ENCODE peak calls at places on chromosomes 1 and 21, in nine cellular contexts. C is iPS DF 6.9; B is brain microvascular endothelial cell; O is transverse colon; S is PC-3; R is effector memory CD4-positive, alpha-beta T cell; J is upper lobe of right lung; H is HL-60; F is left lung. A is an unnamed sample.

GRCh38 chr1:94924967-94925366 is 1.9 kb downstream of the CNN3 start:
- DNase-seq in S (peak; percentile 56), R (no peak), H (no peak), F (no peak), J (no peak), B (no peak), O (no peak), C (no peak), A (peak; percentile 59)

GRCh38 chr21:17458279-17458678 is 54.6 kb upstream of the CXADR start:
- DNase-seq in B (no peak), C (no peak), O (no peak), F (no peak), H (no peak), R (no peak), J (no peak), S (no peak), A (no peak)

GRCh38 chr1:232628335-232629214 is 1.4 kb downstream of the SIPA1L2 start:
- DNase-seq in R (no peak), B (no peak), S (peak; percentile 75), C (no peak), F (no peak), O (no peak), H (no peak), J (no peak), A (peak; percentile 65)

GRCh38 chr21:31941694-31942093 is 68.9 kb downstream of the HUNK start:
- DNase-seq in O (peak; percentile 18), S (no peak), F (no peak), C (no peak), R (no peak), J (no peak), H (no peak), B (no peak), A (no peak)

GRCh38 chr21:27647401-27647800 is 680.5 kb upstream of the ADAMTS5 start:
- DNase-seq in F (no peak), H (no peak), J (no peak), R (no peak), B (no peak), S (no peak), C (no peak), O (no peak), A (peak; percentile 40)

GRCh38 chr1:30749691-30750583 is 7.6 kb downstream of the LAPTM5 start:
- DNase-seq in O (peak; percentile 63), H (no peak), S (no peak), C (no peak), J (no peak), F (no peak), R (peak; percentile 61), B (no peak), A (no peak)

GRCh38 chr21:26164311-26164710 is 6.3 kb downstream of the APP start:
- DNase-seq in O (no peak), S (no peak), C (no peak), J (no peak), H (no peak), B (no peak), F (no peak), R (no peak), A (no peak)

GRCh38 chr1:109479311-109479710 is 4.4 kb upstream of the ATXN7L2 start:
- DNase-seq in H (no peak), C (no peak), F (no peak), S (no peak), B (no peak), O (no peak), R (no peak), J (no peak), A (no peak)

GRCh38 chr1:111489604-111490003 is 13.8 kb downstream of the ADORA3 start:
- DNase-seq in B (no peak), R (no peak), O (peak; percentile 25), J (no peak), S (no peak), C (no peak), H (peak; percentile 75), F (no peak), A (no peak)

GRCh38 chr1:86155807-86156561 is 588 bp downstream of the COL24A1 start:
- DNase-seq in C (no peak), H (no peak), O (peak; percentile 18), S (no peak), J (peak; percentile 67), B (no peak), R (no peak), F (peak; percentile 85), A (peak; percentile 25)

GRCh38 chr1:20194224-20194623 is 7.9 kb upstream of the PLA2G2C start:
- DNase-seq in S (peak; percentile 61), F (no peak), B (no peak), J (no peak), O (no peak), C (no peak), H (no peak), R (no peak), A (no peak)

GRCh38 chr1:207407655-207408256 is 46.4 kb upstream of the CR2 start:
- DNase-seq in J (no peak), R (no peak), F (no peak), B (no peak), O (no peak), C (no peak), S (peak; percentile 27), H (peak; percentile 13), A (no peak)

GRCh38 chr1:23475134-23475628 is 8.8 kb downstream of the ASAP3 start:
- DNase-seq in J (no peak), F (no peak), O (no peak), C (no peak), S (peak; percentile 92), B (peak; percentile 90), R (no peak), H (no peak), A (peak; percentile 49)

GRCh38 chr1:157626099-157626498 is 28.2 kb upstream of the FCRL4 start:
- DNase-seq in O (peak; percentile 50), J (no peak), B (no peak), S (peak; percentile 20), C (peak; percentile 61), R (no peak), H (peak; percentile 38), F (no peak), A (no peak)

GRCh38 chr1:12617511-12617900 is 504 bp downstream of the DHRS3 start:
- DNase-seq in S (peak; percentile 48), F (no peak), O (peak; percentile 46), J (no peak), C (no peak), H (no peak), R (peak; percentile 47), B (no peak), A (no peak)

GRCh38 chr1:62799688-62800087 is 15.8 kb downstream of the ATG4C start:
- DNase-seq in O (no peak), B (no peak), R (no peak), J (no peak), S (no peak), F (no peak), C (no peak), H (no peak), A (no peak)

GRCh38 chr1:62800825-62801306 is 16.9 kb downstream of the ATG4C start:
- DNase-seq in O (no peak), H (peak; percentile 18), J (no peak), C (no peak), B (no peak), S (no peak), F (no peak), R (no peak), A (peak; percentile 24)

GRCh38 chr1:62796151-62796680 is 12.3 kb downstream of the ATG4C start:
- DNase-seq in H (no peak), S (no peak), O (no peak), R (no peak), C (no peak), F (no peak), B (no peak), J (no peak), A (no peak)

DNA sequence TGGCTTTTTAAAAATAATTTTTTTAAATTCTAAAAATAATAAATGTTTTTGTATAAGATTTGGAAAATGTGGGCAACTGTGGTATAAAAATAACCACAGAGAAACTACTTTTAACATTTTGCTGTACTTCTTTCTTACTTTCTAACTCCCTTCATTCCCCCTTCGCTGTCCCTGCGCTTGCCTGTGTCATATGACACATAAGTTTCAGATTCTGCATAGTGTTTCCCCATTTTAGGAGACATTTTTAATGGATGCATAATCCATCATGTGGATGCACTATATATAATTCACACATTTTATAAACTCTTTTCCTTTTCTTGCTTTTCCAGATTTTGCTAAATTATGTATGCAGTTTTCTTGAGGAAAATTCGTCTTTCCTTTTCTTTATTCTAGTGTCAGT is 16.3 kb downstream of the ATG4C start:
- DNase-seq in H (no peak), B (no peak), O (no peak), J (no peak), F (no peak), R (no peak), C (no peak), S (no peak), A (no peak)
- H3K27ac ChIP-seq in H (no peak overlapping the region), B (no peak overlapping the region), O (peak overlapping the region; percentile 19), J (no peak overlapping the region), F (no peak overlapping the region), R (no peak overlapping the region), C (no peak overlapping the region), S (no peak overlapping the region), A (no peak overlapping the region)

DNA sequence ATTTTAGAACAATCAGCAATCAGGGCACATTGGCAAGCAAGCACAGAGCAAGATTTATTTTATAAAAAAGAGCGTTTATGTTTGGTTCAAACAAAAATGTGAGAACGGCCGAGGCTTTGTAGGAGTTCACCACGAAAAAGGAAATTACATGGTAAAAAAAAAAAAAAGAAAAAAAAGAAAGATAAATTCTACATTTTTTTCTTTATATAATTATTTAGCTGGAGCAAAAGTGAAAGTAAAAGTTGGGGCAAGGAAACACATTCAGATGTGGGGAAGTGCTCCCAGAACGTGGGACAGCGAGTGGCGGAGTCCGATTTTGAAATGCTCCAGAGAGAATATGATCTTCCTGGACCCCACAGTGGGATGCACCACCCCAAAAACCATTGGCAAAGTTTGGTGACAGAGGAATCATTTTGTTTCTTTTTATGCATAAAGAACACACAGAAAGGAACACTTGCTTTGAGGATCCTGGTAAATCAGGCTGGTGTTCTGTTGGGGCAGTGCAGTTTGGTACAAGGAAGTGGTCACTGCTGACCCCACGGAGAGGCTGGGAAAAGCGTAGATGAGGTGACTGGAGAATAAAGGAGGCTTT is 16.3 kb upstream of the ATP5PO start:
- DNase-seq in O (no peak), R (no peak), F (no peak), B (no peak), C (no peak), H (no peak), J (no peak), S (peak; percentile 25), A (peak; percentile 47)
- H3K27ac ChIP-seq in O (peak overlapping the region; percentile 71), R (peak overlapping the region; percentile 95), F (peak overlapping the region; percentile 75), B (no peak overlapping the region), C (no peak overlapping the region), H (peak overlapping the region; percentile 81), J (peak overlapping the region; percentile 78), S (peak overlapping the region; percentile 86), A (no peak overlapping the region)

DNA sequence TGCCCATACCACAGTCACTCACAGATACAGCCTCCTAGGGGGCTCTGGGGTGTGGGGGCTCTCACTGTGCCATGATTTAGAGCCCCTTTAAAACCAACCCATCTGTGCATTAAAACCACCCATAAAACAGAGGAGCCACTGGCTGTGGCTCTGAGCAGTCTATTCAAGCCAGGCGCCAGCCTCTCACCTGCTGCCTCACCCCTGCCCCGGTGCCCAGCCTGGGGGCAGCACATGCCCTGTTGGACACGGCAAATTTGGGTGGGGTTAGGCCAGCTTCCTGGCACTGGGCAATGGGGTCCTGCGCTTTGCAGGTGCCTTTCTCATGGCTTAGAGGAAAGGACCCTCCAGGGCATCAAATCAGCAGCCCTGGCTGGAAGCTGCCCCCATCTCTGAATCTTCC is 73.1 kb downstream of the CASZ1 start:
- DNase-seq in J (no peak), F (no peak), H (no peak), R (no peak), B (no peak), C (no peak), O (no peak), S (no peak), A (no peak)
- H3K27ac ChIP-seq in J (peak overlapping the region; percentile 51), F (peak overlapping the region; percentile 48), H (no peak overlapping the region), R (no peak overlapping the region), B (no peak overlapping the region), C (no peak overlapping the region), O (peak overlapping the region; percentile 36), S (no peak overlapping the region), A (no peak overlapping the region)

GRCh38 chr1:16148329-16149092 is 7.4 kb downstream of the EPHA2 start:
- DNase-seq in O (no peak), C (no peak), H (no peak), F (no peak), B (no peak), R (no peak), S (no peak), J (no peak), A (no peak)
- H3K27ac ChIP-seq in O (no peak overlapping the region), C (no peak overlapping the region), H (no peak overlapping the region), F (no peak overlapping the region), B (no peak overlapping the region), R (no peak overlapping the region), S (no peak overlapping the region), J (no peak overlapping the region), A (no peak overlapping the region)